ENCODE peak calls at places on chromosomes 12 and 14, in five cellular contexts. One of them, this sample, is unnamed.

GRCh38 chr12:22687677-22688076 is 62.7 kb downstream of the ETNK1 start:
- DNase-seq in GM20000: peak
- DNase-seq in neural crest cell: no peak
- DNase-seq in DND-41: no peak
- DNase-seq in progenitor cell of endocrine pancreas: no peak
- DNase-seq in this sample: peak

GRCh38 chr14:68928770-68929550 is 50.1 kb downstream of the ACTN1 start:
- DNase-seq in GM20000: no peak
- DNase-seq in neural crest cell: no peak
- DNase-seq in DND-41: no peak
- DNase-seq in progenitor cell of endocrine pancreas: no peak
- DNase-seq in this sample: no peak

GRCh38 chr12:93954160-93955112 is 193.9 kb upstream of the PLXNC1 start:
- DNase-seq in GM20000: no peak
- DNase-seq in neural crest cell: no peak
- DNase-seq in DND-41: no peak
- DNase-seq in progenitor cell of endocrine pancreas: no peak
- DNase-seq in this sample: peak

GRCh38 chr14:102873546-102874061 is 48.9 kb upstream of the AMN start:
- DNase-seq in GM20000: no peak
- DNase-seq in neural crest cell: no peak
- DNase-seq in DND-41: no peak
- DNase-seq in progenitor cell of endocrine pancreas: no peak
- DNase-seq in this sample: no peak

GRCh38 chr14:86942939-86943338 is 1050.0 kb downstream of the GALC start:
- DNase-seq in GM20000: no peak
- DNase-seq in neural crest cell: no peak
- DNase-seq in DND-41: peak
- DNase-seq in progenitor cell of endocrine pancreas: no peak
- DNase-seq in this sample: no peak

GRCh38 chr12:102642199-102642598 is 161.8 kb upstream of the IGF1 start:
- DNase-seq in GM20000: no peak
- DNase-seq in neural crest cell: no peak
- DNase-seq in DND-41: no peak
- DNase-seq in progenitor cell of endocrine pancreas: no peak
- DNase-seq in this sample: no peak

GRCh38 chr14:68888025-68888850 is 90.9 kb downstream of the ACTN1 start:
- DNase-seq in GM20000: no peak
- DNase-seq in neural crest cell: no peak
- DNase-seq in DND-41: no peak
- DNase-seq in progenitor cell of endocrine pancreas: no peak
- DNase-seq in this sample: no peak

GRCh38 chr12:19220861-19221466 is 91.4 kb downstream of the PLEKHA5 start:
- DNase-seq in GM20000: no peak
- DNase-seq in neural crest cell: no peak
- DNase-seq in DND-41: no peak
- DNase-seq in progenitor cell of endocrine pancreas: no peak
- DNase-seq in this sample: peak

GRCh38 chr12:118144499-118144898 is 8.6 kb downstream of the PEBP1 start:
- DNase-seq in GM20000: no peak
- DNase-seq in neural crest cell: no peak
- DNase-seq in DND-41: no peak
- DNase-seq in progenitor cell of endocrine pancreas: no peak
- DNase-seq in this sample: no peak

GRCh38 chr14:46290706-46291105 is 360.9 kb downstream of the RPL10L start:
- DNase-seq in GM20000: no peak
- DNase-seq in neural crest cell: no peak
- DNase-seq in DND-41: no peak
- DNase-seq in progenitor cell of endocrine pancreas: no peak
- DNase-seq in this sample: no peak

GRCh38 chr12:125193798-125194562 is 128.7 kb downstream of the AACS start:
- DNase-seq in GM20000: no peak
- DNase-seq in neural crest cell: no peak
- DNase-seq in DND-41: no peak
- DNase-seq in progenitor cell of endocrine pancreas: no peak
- DNase-seq in this sample: peak
- TF ChIP-seq CTCF in GM20000: no peak
- TF ChIP-seq CTCF in neural crest cell: no peak
- TF ChIP-seq CTCF in DND-41: no peak
- TF ChIP-seq CTCF in progenitor cell of endocrine pancreas: no peak
- TF ChIP-seq CTCF in this sample: peak

DNA sequence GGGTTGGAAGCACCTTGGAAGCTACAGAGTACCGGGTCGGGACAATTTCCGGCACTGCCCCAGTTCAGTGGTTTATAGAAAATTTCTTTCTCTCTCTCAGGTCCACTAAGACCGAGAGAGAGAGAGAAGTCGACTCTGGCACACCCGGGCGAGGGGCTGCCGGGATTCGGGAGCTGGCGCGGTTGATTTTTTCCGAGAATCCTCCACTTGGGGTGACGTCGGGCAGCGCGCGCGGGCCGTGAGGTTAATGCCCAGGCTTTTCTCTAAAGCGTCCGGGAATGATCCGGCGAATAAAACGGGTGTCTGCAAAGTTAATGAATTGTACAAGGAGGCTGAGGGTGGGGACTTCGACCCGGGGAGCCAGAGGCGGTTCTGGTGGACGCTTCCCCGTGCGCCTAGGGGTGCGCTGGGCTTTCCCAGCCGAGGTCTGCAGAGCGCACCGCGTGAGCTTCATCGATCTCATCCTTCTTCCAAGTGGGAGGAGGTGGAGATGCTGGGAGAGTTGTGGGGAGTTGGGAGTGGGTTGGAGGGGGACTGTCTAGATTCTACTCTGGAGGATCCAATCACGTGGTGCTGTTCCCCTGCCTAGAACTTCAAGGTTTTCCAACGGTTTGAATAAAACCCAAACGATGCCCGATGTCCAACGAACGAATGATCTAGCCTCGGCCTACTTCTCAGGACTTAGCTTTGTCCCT is 51.9 kb upstream of the TBX3 start:
- DNase-seq in GM20000: no peak
- DNase-seq in neural crest cell: no peak
- DNase-seq in DND-41: no peak
- DNase-seq in progenitor cell of endocrine pancreas: no peak
- DNase-seq in this sample: no peak
- TF ChIP-seq CTCF in GM20000: no peak
- TF ChIP-seq CTCF in neural crest cell: no peak
- TF ChIP-seq CTCF in DND-41: no peak
- TF ChIP-seq CTCF in progenitor cell of endocrine pancreas: no peak
- TF ChIP-seq CTCF in this sample: no peak

DNA sequence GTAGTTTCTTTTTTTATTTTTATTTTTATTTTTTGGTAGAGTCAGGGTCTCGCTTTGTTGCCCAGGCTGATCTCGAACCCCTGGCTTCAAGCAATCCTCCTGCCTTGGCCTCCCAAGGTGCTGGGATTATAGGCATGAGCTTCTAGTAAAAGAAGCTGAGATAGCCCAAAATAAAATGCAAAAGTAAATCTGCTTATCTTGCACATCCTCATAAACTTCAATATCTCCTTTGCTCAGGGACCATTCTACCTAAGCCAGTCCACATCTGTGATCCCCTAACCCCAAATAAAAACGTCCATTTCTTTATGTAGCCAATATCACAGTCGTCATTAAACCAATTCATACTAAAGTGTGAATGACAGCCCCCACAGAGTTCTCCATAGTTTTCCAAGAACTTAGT is 36.3 kb downstream of the ATF7 start:
- DNase-seq in GM20000: no peak
- DNase-seq in neural crest cell: no peak
- DNase-seq in DND-41: no peak
- DNase-seq in progenitor cell of endocrine pancreas: no peak
- DNase-seq in this sample: no peak
- TF ChIP-seq CTCF in GM20000: no peak
- TF ChIP-seq CTCF in neural crest cell: no peak
- TF ChIP-seq CTCF in DND-41: no peak
- TF ChIP-seq CTCF in progenitor cell of endocrine pancreas: no peak
- TF ChIP-seq CTCF in this sample: no peak

DNA sequence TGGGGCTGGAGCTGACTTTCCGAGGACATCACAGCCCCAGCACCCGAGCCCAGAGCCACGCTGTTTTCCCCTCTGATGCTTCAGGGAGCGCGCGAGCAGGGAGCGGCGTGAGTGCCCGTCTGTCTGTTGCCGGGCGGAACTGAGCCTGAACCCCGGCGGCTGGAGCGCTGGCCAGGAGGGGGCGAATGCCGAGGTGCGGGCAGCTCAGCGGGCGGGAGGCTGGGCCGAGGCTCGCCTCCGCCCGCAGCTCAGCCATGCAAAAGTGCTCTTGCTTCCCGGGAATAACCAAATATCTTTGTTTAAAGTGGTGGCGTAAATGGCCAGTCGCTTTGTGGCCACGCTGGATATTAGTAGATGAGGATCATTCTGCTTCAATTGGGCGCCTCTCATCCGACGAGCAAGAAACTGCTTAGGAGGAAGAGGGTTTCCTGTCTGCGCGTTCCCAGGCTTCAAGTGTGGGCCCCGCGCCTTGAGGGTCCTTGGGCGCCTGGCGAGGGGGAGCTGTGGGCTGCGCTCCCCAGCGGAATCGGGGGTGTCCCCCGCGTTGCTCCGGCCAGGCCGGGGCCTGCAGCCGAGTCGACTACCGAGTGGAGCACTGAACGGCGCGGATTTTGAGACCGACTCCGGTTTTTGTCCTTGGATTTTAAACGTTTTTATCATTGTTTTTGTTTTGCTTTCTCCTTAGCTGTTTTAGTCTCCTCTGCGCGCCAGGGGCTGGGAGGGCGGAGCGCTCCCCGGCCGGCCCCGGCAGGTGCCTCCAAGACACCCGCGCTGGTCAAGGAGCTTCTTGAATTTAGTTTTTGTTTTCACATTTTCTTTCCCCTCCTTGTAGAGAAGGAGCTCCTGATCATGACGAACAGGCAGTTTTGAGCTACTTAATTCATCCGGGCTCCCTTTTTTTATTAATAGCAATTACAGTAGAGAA is 831 bp upstream of the NKX2-1 start:
- DNase-seq in GM20000: peak
- DNase-seq in neural crest cell: peak
- DNase-seq in DND-41: no peak
- DNase-seq in progenitor cell of endocrine pancreas: peak
- DNase-seq in this sample: no peak
- TF ChIP-seq CTCF in GM20000: no peak
- TF ChIP-seq CTCF in neural crest cell: peak
- TF ChIP-seq CTCF in DND-41: no peak
- TF ChIP-seq CTCF in progenitor cell of endocrine pancreas: peak
- TF ChIP-seq CTCF in this sample: no peak

GRCh38 chr14:83342590-83342989 is 1808.9 kb upstream of the SEL1L start:
- DNase-seq in GM20000: no peak
- DNase-seq in neural crest cell: no peak
- DNase-seq in DND-41: no peak
- DNase-seq in progenitor cell of endocrine pancreas: no peak
- DNase-seq in this sample: peak
- TF ChIP-seq CTCF in GM20000: no peak
- TF ChIP-seq CTCF in neural crest cell: no peak
- TF ChIP-seq CTCF in DND-41: no peak
- TF ChIP-seq CTCF in progenitor cell of endocrine pancreas: no peak
- TF ChIP-seq CTCF in this sample: no peak

GRCh38 chr12:53071591-53072551 is 7.3 kb downstream of the SPRYD3 start:
- DNase-seq in GM20000: no peak
- DNase-seq in neural crest cell: no peak
- DNase-seq in DND-41: no peak
- DNase-seq in progenitor cell of endocrine pancreas: no peak
- DNase-seq in this sample: peak
- TF ChIP-seq CTCF in GM20000: no peak
- TF ChIP-seq CTCF in neural crest cell: no peak
- TF ChIP-seq CTCF in DND-41: no peak
- TF ChIP-seq CTCF in progenitor cell of endocrine pancreas: no peak
- TF ChIP-seq CTCF in this sample: peak

This sample was measured in fibroblast of the aortic adventitia.